ENCODE peak calls at places on chromosome 1, in ten cellular contexts. Y is body of pancreas; G is IMR-90; T is NT2/D1; F is CD4-positive, CD25-positive, alpha-beta regulatory T cell; K is pancreas; V is CD8-positive, alpha-beta memory T cell; E is tibial nerve; X is fibroblast of mammary gland; I is fibroblast of the aortic adventitia. O is an unnamed sample.

GRCh38 chr1:145936247-145936646 is 9.0 kb upstream of the RBM8A start:
- DNase-seq in Y (no peak), G (no peak), T (no peak), F (no peak), K (peak; percentile 41), V (no peak), E (no peak), X (no peak), I (no peak), O (no peak)

GRCh38 chr1:216175714-216176113 is 247.5 kb downstream of the USH2A start:
- DNase-seq in Y (no peak), G (no peak), T (no peak), F (no peak), K (no peak), V (no peak), E (no peak), X (no peak), I (no peak), O (no peak)

GRCh38 chr1:109654519-109654918 is 1.4 kb upstream of the GSTM4 start:
- DNase-seq in Y (no peak), G (no peak), T (no peak), F (no peak), K (no peak), V (no peak), E (no peak), X (no peak), I (no peak), O (no peak)

GRCh38 chr1:2559509-2560298 is 3.5 kb downstream of the TNFRSF14 start:
- DNase-seq in Y (no peak), G (no peak), T (no peak), F (no peak), K (peak; percentile 56), V (no peak), E (no peak), X (no peak), I (no peak), O (no peak)

GRCh38 chr1:100396651-100397050 is 44.3 kb downstream of the CDC14A start:
- DNase-seq in Y (no peak), G (no peak), T (no peak), F (peak; percentile 50), K (no peak), V (peak; percentile 66), E (no peak), X (no peak), I (no peak), O (no peak)

GRCh38 chr1:240294566-240294965 is 202.9 kb downstream of the FMN2 start:
- DNase-seq in Y (no peak), G (peak; percentile 70), T (peak; percentile 13), F (no peak), K (no peak), V (no peak), E (no peak), X (no peak), I (no peak), O (no peak)

GRCh38 chr1:78009836-78010235 is 5.1 kb downstream of the DNAJB4 start:
- DNase-seq in Y (no peak), G (no peak), T (no peak), F (no peak), K (no peak), V (no peak), E (no peak), X (peak; percentile 50), I (peak; percentile 64), O (no peak)

GRCh38 chr1:34763142-34763781 is 3.7 kb downstream of the GJB4 start:
- DNase-seq in Y (no peak), G (peak; percentile 9), T (no peak), F (no peak), K (no peak), V (no peak), E (no peak), X (peak; percentile 9), I (no peak), O (no peak)

GRCh38 chr1:20720631-20721051 is 2.8 kb upstream of the KIF17 start:
- DNase-seq in Y (no peak), G (no peak), T (no peak), F (no peak), K (peak; percentile 44), V (no peak), E (no peak), X (no peak), I (no peak), O (no peak)

GRCh38 chr1:153778051-153778823 is 3.0 kb downstream of the SLC27A3 start:
- DNase-seq in Y (no peak), G (no peak), T (no peak), F (no peak), K (no peak), V (no peak), E (no peak), X (no peak), I (no peak), O (no peak)

GRCh38 chr1:153776352-153776751 is 1.1 kb downstream of the SLC27A3 start:
- DNase-seq in Y (no peak), G (no peak), T (no peak), F (no peak), K (no peak), V (no peak), E (no peak), X (no peak), I (no peak), O (no peak)

GRCh38 chr1:153775432-153776311 is 465 bp downstream of the SLC27A3 start:
- DNase-seq in Y (peak; percentile 76), G (peak; percentile 50), T (peak; percentile 82), F (peak; percentile 59), K (peak; percentile 86), V (peak; percentile 70), E (peak; percentile 76), X (peak; percentile 58), I (peak; percentile 44), O (no peak)

GRCh38 chr1:153777648-153778047 is 2.4 kb downstream of the SLC27A3 start:
- DNase-seq in Y (peak; percentile 72), G (peak; percentile 21), T (no peak), F (no peak), K (no peak), V (no peak), E (no peak), X (peak; percentile 49), I (no peak), O (no peak)

DNA sequence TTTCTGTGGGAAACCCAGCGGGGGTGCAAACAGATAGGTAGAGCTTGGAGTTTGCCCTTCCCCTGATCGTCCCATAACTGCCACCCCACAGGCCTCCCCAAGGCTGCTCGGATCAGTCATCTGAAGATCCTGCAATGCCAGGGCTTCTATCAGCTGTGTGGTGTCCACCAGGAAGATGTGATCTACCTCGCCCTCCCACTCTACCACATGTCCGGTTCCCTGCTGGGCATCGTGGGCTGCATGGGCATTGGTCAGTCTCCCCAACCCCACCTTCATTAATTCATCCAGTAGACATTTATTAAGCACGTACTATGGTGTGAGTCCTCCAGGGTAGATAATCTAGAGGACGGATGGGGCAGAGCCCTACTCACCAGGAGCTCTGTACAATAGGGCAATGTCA is 1.8 kb downstream of the SLC27A3 start:
- DNase-seq in Y (no peak), G (no peak), T (no peak), F (no peak), K (no peak), V (no peak), E (no peak), X (no peak), I (no peak), O (no peak)
- H3K4me3 ChIP-seq in Y (no peak overlapping the region), G (no peak overlapping the region), T (no peak overlapping the region), F (no peak overlapping the region), K (no peak overlapping the region), V (no peak overlapping the region), E (no peak overlapping the region), X (no peak overlapping the region), I (peak overlapping the region; percentile 78), O (no peak overlapping the region)

DNA sequence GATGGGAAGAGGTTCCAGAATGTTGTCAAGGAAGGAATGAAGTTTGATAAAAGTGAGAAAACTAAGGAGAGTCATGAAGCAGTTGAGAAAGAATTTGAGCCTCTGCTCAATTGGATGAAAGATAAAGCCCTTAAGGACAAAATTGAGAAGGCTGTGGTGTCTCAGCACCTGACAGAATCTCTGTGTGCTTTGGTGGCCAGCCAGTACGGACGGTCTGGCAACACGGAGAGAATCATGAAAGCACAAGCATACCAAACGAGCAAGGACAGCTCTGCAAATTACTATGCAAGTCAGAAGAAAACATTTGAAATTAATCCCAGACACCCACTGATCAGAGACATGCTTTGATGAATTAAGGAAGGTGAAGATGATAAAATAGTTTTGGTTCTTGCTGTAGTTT is 142.8 kb downstream of the CDC7 start:
- DNase-seq in Y (no peak), G (no peak), T (no peak), F (no peak), K (no peak), V (no peak), E (no peak), X (no peak), I (peak; percentile 14), O (no peak)
- H3K4me3 ChIP-seq in Y (no peak overlapping the region), G (no peak overlapping the region), T (no peak overlapping the region), F (no peak overlapping the region), K (no peak overlapping the region), V (no peak overlapping the region), E (no peak overlapping the region), X (no peak overlapping the region), I (no peak overlapping the region), O (no peak overlapping the region)

GRCh38 chr1:158181577-158181922 is 855 bp downstream of the CD1D start:
- DNase-seq in Y (no peak), G (no peak), T (no peak), F (no peak), K (no peak), V (no peak), E (no peak), X (no peak), I (no peak), O (no peak)
- H3K4me3 ChIP-seq in Y (no peak overlapping the region), G (peak overlapping the region; percentile 28), T (peak overlapping the region; percentile 66), F (no peak overlapping the region), K (peak overlapping the region; percentile 48), V (no peak overlapping the region), E (peak overlapping the region; percentile 30), X (no peak overlapping the region), I (peak overlapping the region; percentile 35), O (peak overlapping the region; percentile 58)

GRCh38 chr1:228004887-228005462 is 1.8 kb upstream of the WNT3A start:
- DNase-seq in Y (no peak), G (no peak), T (no peak), F (no peak), K (no peak), V (no peak), E (no peak), X (no peak), I (no peak), O (no peak)
- H3K4me3 ChIP-seq in Y (no peak overlapping the region), G (no peak overlapping the region), T (peak overlapping the region; percentile 3), F (no peak overlapping the region), K (no peak overlapping the region), V (no peak overlapping the region), E (no peak overlapping the region), X (no peak overlapping the region), I (no peak overlapping the region), O (no peak overlapping the region)

O was measured in vagina.